ENCODE peak calls at places on chromosomes 4 and X, in eight cellular contexts. One of them, this sample, is unnamed.

GRCh38 chr4:125097729-125098128 is 217.0 kb upstream of the FAT4 start:
- DNase-seq in fibroblast of pulmonary artery: no peak
- DNase-seq in A549: no peak
- DNase-seq in CD8-positive, alpha-beta T cell: no peak
- DNase-seq in hepatocyte: no peak
- DNase-seq in cardiac muscle cell: no peak
- DNase-seq in NB4: no peak
- DNase-seq in coronary artery: no peak
- DNase-seq in this sample: no peak

GRCh38 chr4:152316969-152317368 is 218.9 kb downstream of the FBXW7 start:
- DNase-seq in A549: no peak
- DNase-seq in fibroblast of pulmonary artery: peak; percentile 8
- DNase-seq in CD8-positive, alpha-beta T cell: no peak
- DNase-seq in coronary artery: no peak
- DNase-seq in hepatocyte: no peak
- DNase-seq in cardiac muscle cell: peak; percentile 4
- DNase-seq in NB4: no peak
- DNase-seq in this sample: peak; percentile 54

GRCh38 chr4:2243682-2244380 is 1.9 kb upstream of the HAUS3 start:
- DNase-seq in cardiac muscle cell: peak; percentile 65
- DNase-seq in coronary artery: peak; percentile 74
- DNase-seq in hepatocyte: peak; percentile 52
- DNase-seq in A549: peak; percentile 40
- DNase-seq in fibroblast of pulmonary artery: peak; percentile 65
- DNase-seq in CD8-positive, alpha-beta T cell: no peak
- DNase-seq in NB4: peak; percentile 93
- DNase-seq in this sample: peak; percentile 32

GRCh38 chr4:142402925-142403324 is 443.2 kb downstream of the INPP4B start:
- DNase-seq in fibroblast of pulmonary artery: peak; percentile 63
- DNase-seq in hepatocyte: no peak
- DNase-seq in cardiac muscle cell: peak; percentile 54
- DNase-seq in CD8-positive, alpha-beta T cell: no peak
- DNase-seq in NB4: no peak
- DNase-seq in A549: peak; percentile 7
- DNase-seq in coronary artery: no peak
- DNase-seq in this sample: no peak

GRCh38 chr4:38133711-38134480 is 173.7 kb downstream of the PTTG2 start:
- DNase-seq in A549: no peak
- DNase-seq in NB4: no peak
- DNase-seq in CD8-positive, alpha-beta T cell: no peak
- DNase-seq in cardiac muscle cell: no peak
- DNase-seq in hepatocyte: no peak
- DNase-seq in coronary artery: no peak
- DNase-seq in fibroblast of pulmonary artery: no peak
- DNase-seq in this sample: no peak

GRCh38 chrX:153609917-153610833 is 11.2 kb upstream of the CCNQ start:
- DNase-seq in NB4: peak; percentile 74
- DNase-seq in cardiac muscle cell: peak; percentile 75
- DNase-seq in coronary artery: no peak
- DNase-seq in CD8-positive, alpha-beta T cell: peak; percentile 72
- DNase-seq in fibroblast of pulmonary artery: peak; percentile 63
- DNase-seq in hepatocyte: peak; percentile 85
- DNase-seq in A549: peak; percentile 74
- DNase-seq in this sample: peak; percentile 59

GRCh38 chrX:136768469-136769084 is 12.2 kb downstream of the ARHGEF6 start:
- DNase-seq in hepatocyte: peak; percentile 15
- DNase-seq in CD8-positive, alpha-beta T cell: no peak
- DNase-seq in NB4: peak; percentile 95
- DNase-seq in coronary artery: no peak
- DNase-seq in A549: no peak
- DNase-seq in fibroblast of pulmonary artery: peak; percentile 77
- DNase-seq in cardiac muscle cell: peak; percentile 83
- DNase-seq in this sample: peak; percentile 95

GRCh38 chr4:115529126-115529525 is 415.7 kb upstream of the NDST4 start:
- DNase-seq in fibroblast of pulmonary artery: no peak
- DNase-seq in A549: no peak
- DNase-seq in NB4: no peak
- DNase-seq in hepatocyte: no peak
- DNase-seq in CD8-positive, alpha-beta T cell: no peak
- DNase-seq in cardiac muscle cell: no peak
- DNase-seq in coronary artery: no peak
- DNase-seq in this sample: peak; percentile 7

GRCh38 chrX:133229361-133229760 is 11.2 kb upstream of the TFDP3 start:
- DNase-seq in NB4: no peak
- DNase-seq in A549: no peak
- DNase-seq in fibroblast of pulmonary artery: no peak
- DNase-seq in CD8-positive, alpha-beta T cell: no peak
- DNase-seq in coronary artery: no peak
- DNase-seq in hepatocyte: peak; percentile 28
- DNase-seq in cardiac muscle cell: no peak
- DNase-seq in this sample: peak; percentile 29

GRCh38 chr4:38694330-38694729 is 30.3 kb downstream of the KLF3 start:
- DNase-seq in cardiac muscle cell: no peak
- DNase-seq in fibroblast of pulmonary artery: no peak
- DNase-seq in CD8-positive, alpha-beta T cell: no peak
- DNase-seq in A549: no peak
- DNase-seq in hepatocyte: no peak
- DNase-seq in NB4: no peak
- DNase-seq in coronary artery: no peak
- DNase-seq in this sample: no peak

GRCh38 chr4:58191086-58191485 is 1080.9 kb upstream of the IGFBP7 start:
- DNase-seq in cardiac muscle cell: no peak
- DNase-seq in fibroblast of pulmonary artery: no peak
- DNase-seq in A549: peak; percentile 1
- DNase-seq in coronary artery: no peak
- DNase-seq in NB4: no peak
- DNase-seq in CD8-positive, alpha-beta T cell: no peak
- DNase-seq in hepatocyte: no peak
- DNase-seq in this sample: no peak

GRCh38 chrX:115053223-115053622 is 35.8 kb upstream of the IL13RA2 start:
- DNase-seq in cardiac muscle cell: no peak
- DNase-seq in A549: no peak
- DNase-seq in hepatocyte: no peak
- DNase-seq in fibroblast of pulmonary artery: no peak
- DNase-seq in CD8-positive, alpha-beta T cell: no peak
- DNase-seq in NB4: no peak
- DNase-seq in coronary artery: no peak
- DNase-seq in this sample: no peak

GRCh38 chrX:3663576-3664290 is 49.7 kb downstream of the PRKX start:
- DNase-seq in CD8-positive, alpha-beta T cell: no peak
- DNase-seq in NB4: peak; percentile 83
- DNase-seq in A549: no peak
- DNase-seq in fibroblast of pulmonary artery: no peak
- DNase-seq in hepatocyte: no peak
- DNase-seq in cardiac muscle cell: no peak
- DNase-seq in coronary artery: no peak
- DNase-seq in this sample: no peak

GRCh38 chr4:102554482-102554881 is 53.3 kb downstream of the NFKB1 start:
- DNase-seq in hepatocyte: no peak
- DNase-seq in A549: no peak
- DNase-seq in cardiac muscle cell: peak; percentile 66
- DNase-seq in NB4: no peak
- DNase-seq in CD8-positive, alpha-beta T cell: no peak
- DNase-seq in fibroblast of pulmonary artery: peak; percentile 79
- DNase-seq in coronary artery: no peak
- DNase-seq in this sample: peak; percentile 80

GRCh38 chr4:119730644-119730995 is 102.0 kb upstream of the PDE5A start:
- DNase-seq in A549: no peak
- DNase-seq in fibroblast of pulmonary artery: no peak
- DNase-seq in hepatocyte: no peak
- DNase-seq in cardiac muscle cell: no peak
- DNase-seq in coronary artery: no peak
- DNase-seq in NB4: no peak
- DNase-seq in CD8-positive, alpha-beta T cell: no peak
- DNase-seq in this sample: no peak

GRCh38 chrX:106286053-106286650 is 118.0 kb downstream of the PWWP3B start:
- DNase-seq in hepatocyte: peak; percentile 28
- DNase-seq in CD8-positive, alpha-beta T cell: no peak
- DNase-seq in coronary artery: no peak
- DNase-seq in fibroblast of pulmonary artery: peak; percentile 82
- DNase-seq in cardiac muscle cell: peak; percentile 72
- DNase-seq in NB4: no peak
- DNase-seq in A549: no peak
- DNase-seq in this sample: peak; percentile 73

GRCh38 chr4:38943355-38943754 is 75.7 kb downstream of the FAM114A1 start:
- DNase-seq in NB4: no peak
- DNase-seq in A549: no peak
- DNase-seq in fibroblast of pulmonary artery: peak; percentile 58
- DNase-seq in cardiac muscle cell: peak; percentile 75
- DNase-seq in coronary artery: no peak
- DNase-seq in hepatocyte: peak; percentile 16
- DNase-seq in CD8-positive, alpha-beta T cell: no peak
- DNase-seq in this sample: no peak

GRCh38 chrX:106954041-106954440 is 33.8 kb downstream of the CLDN2 start:
- DNase-seq in hepatocyte: no peak
- DNase-seq in A549: no peak
- DNase-seq in CD8-positive, alpha-beta T cell: no peak
- DNase-seq in cardiac muscle cell: no peak
- DNase-seq in fibroblast of pulmonary artery: no peak
- DNase-seq in coronary artery: no peak
- DNase-seq in NB4: no peak
- DNase-seq in this sample: no peak

DNA sequence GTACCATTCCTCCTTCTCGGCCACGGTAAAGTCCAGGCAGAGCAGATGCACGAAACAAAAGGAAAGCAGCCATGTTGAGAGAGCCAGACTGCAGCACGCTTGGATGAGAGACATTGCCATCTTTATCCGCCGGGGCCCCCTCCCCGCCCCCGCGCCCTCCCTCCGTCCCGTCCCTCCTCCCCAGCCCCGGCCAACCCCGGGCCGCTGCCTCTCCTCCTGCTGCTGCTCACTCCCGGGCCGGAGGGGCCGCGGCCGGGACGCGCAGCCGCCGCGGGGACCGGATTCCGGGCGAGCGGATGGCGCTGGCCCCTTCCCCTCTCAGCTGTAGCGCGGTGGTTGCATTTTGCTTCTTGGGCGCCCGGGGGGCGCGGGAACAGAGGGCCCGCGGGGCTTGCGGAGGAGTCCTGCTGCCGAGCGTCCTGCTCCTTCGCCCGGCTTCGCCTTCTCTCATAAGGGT is 552 bp downstream of the RNF150 start:
- DNase-seq in A549: no peak
- DNase-seq in fibroblast of pulmonary artery: peak; percentile 20
- DNase-seq in CD8-positive, alpha-beta T cell: no peak
- DNase-seq in NB4: no peak
- DNase-seq in hepatocyte: peak; percentile 67
- DNase-seq in cardiac muscle cell: peak; percentile 26
- DNase-seq in coronary artery: no peak
- DNase-seq in this sample: peak; percentile 36
- H3K4me3 ChIP-seq in A549: peak overlapping the region; percentile 67
- H3K4me3 ChIP-seq in fibroblast of pulmonary artery: peak overlapping the region; percentile 62
- H3K4me3 ChIP-seq in CD8-positive, alpha-beta T cell: peak overlapping the region; percentile 33
- H3K4me3 ChIP-seq in NB4: no peak overlapping the region
- H3K4me3 ChIP-seq in hepatocyte: peak overlapping the region; percentile 89
- H3K4me3 ChIP-seq in cardiac muscle cell: peak overlapping the region; percentile 98
- H3K4me3 ChIP-seq in coronary artery: peak overlapping the region; percentile 87
- H3K4me3 ChIP-seq in this sample: peak overlapping the region; percentile 77

DNA sequence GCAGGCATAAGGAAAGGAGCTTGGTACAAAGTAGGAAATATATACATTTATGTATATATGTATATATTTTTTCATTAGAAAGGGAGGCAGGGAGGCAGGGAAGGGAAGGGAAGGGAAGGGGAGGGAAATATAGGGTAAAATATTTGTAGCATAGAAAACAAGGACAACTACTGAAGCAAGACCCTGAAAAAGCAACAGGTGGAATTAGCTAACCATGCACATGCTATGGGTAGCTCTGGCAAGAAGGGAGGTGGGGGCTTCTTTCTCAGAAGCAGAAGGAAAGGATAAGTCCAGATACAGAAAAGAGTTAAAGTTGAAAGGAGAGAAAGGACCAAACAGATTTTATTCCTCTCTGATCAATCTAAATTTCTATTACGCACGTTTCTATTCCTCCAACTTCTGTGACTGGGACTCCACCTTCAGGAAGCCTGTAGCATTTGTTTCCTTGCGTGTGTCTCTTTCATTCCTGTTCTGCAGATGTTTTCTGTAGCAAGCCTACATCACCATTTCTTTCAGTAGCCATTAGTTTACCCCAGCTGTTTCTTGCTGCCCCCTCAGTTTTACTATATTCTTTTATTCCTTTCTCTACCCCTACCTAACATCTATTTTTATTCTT is 82.9 kb downstream of the OR13H1 start:
- DNase-seq in NB4: no peak
- DNase-seq in cardiac muscle cell: peak; percentile 7
- DNase-seq in A549: peak; percentile 48
- DNase-seq in CD8-positive, alpha-beta T cell: no peak
- DNase-seq in coronary artery: no peak
- DNase-seq in hepatocyte: peak; percentile 15
- DNase-seq in fibroblast of pulmonary artery: peak; percentile 10
- DNase-seq in this sample: peak; percentile 27
- TF ChIP-seq CTCF in NB4: peak; percentile 5
- TF ChIP-seq CTCF in cardiac muscle cell: peak; percentile 5
- TF ChIP-seq CTCF in A549: peak; percentile 69
- TF ChIP-seq CTCF in CD8-positive, alpha-beta T cell: no peak
- TF ChIP-seq CTCF in coronary artery: no peak
- TF ChIP-seq CTCF in hepatocyte: peak; percentile 50
- TF ChIP-seq CTCF in fibroblast of pulmonary artery: no peak
- TF ChIP-seq CTCF in this sample: peak; percentile 42

GRCh38 chr4:110702326-110702725 is 79.4 kb upstream of the PITX2 start:
- DNase-seq in cardiac muscle cell: no peak
- DNase-seq in fibroblast of pulmonary artery: no peak
- DNase-seq in hepatocyte: no peak
- DNase-seq in CD8-positive, alpha-beta T cell: no peak
- DNase-seq in NB4: no peak
- DNase-seq in coronary artery: no peak
- DNase-seq in A549: no peak
- DNase-seq in this sample: no peak

GRCh38 chr4:110705440-110705782 is 82.5 kb upstream of the PITX2 start:
- DNase-seq in NB4: no peak
- DNase-seq in coronary artery: no peak
- DNase-seq in CD8-positive, alpha-beta T cell: no peak
- DNase-seq in cardiac muscle cell: no peak
- DNase-seq in fibroblast of pulmonary artery: no peak
- DNase-seq in hepatocyte: no peak
- DNase-seq in A549: no peak
- DNase-seq in this sample: no peak

GRCh38 chr4:110704748-110705439 is 82.0 kb upstream of the PITX2 start:
- DNase-seq in A549: no peak
- DNase-seq in coronary artery: no peak
- DNase-seq in NB4: peak; percentile 59
- DNase-seq in cardiac muscle cell: no peak
- DNase-seq in CD8-positive, alpha-beta T cell: no peak
- DNase-seq in fibroblast of pulmonary artery: no peak
- DNase-seq in hepatocyte: no peak
- DNase-seq in this sample: no peak
- H3K4me3 ChIP-seq in A549: no peak overlapping the region
- H3K4me3 ChIP-seq in coronary artery: no peak overlapping the region
- H3K4me3 ChIP-seq in NB4: no peak overlapping the region
- H3K4me3 ChIP-seq in cardiac muscle cell: no peak overlapping the region
- H3K4me3 ChIP-seq in CD8-positive, alpha-beta T cell: no peak overlapping the region
- H3K4me3 ChIP-seq in fibroblast of pulmonary artery: no peak overlapping the region
- H3K4me3 ChIP-seq in hepatocyte: no peak overlapping the region
- H3K4me3 ChIP-seq in this sample: no peak overlapping the region

GRCh38 chrX:96181571-96181970 is 503.1 kb upstream of the DIAPH2 start:
- DNase-seq in coronary artery: no peak
- DNase-seq in A549: no peak
- DNase-seq in NB4: no peak
- DNase-seq in hepatocyte: no peak
- DNase-seq in fibroblast of pulmonary artery: no peak
- DNase-seq in cardiac muscle cell: no peak
- DNase-seq in CD8-positive, alpha-beta T cell: no peak
- DNase-seq in this sample: no peak

GRCh38 chrX:96183843-96184242 is 500.8 kb upstream of the DIAPH2 start:
- DNase-seq in A549: peak; percentile 11
- DNase-seq in NB4: peak; percentile 4
- DNase-seq in CD8-positive, alpha-beta T cell: no peak
- DNase-seq in fibroblast of pulmonary artery: peak; percentile 26
- DNase-seq in cardiac muscle cell: peak; percentile 2
- DNase-seq in hepatocyte: peak; percentile 11
- DNase-seq in coronary artery: no peak
- DNase-seq in this sample: no peak

GRCh38 chrX:96182366-96182765 is 502.3 kb upstream of the DIAPH2 start:
- DNase-seq in A549: peak; percentile 33
- DNase-seq in fibroblast of pulmonary artery: peak; percentile 57
- DNase-seq in hepatocyte: peak; percentile 48
- DNase-seq in coronary artery: no peak
- DNase-seq in NB4: peak; percentile 40
- DNase-seq in cardiac muscle cell: peak; percentile 42
- DNase-seq in CD8-positive, alpha-beta T cell: no peak
- DNase-seq in this sample: peak; percentile 22
- TF ChIP-seq CTCF in A549: no peak
- TF ChIP-seq CTCF in fibroblast of pulmonary artery: peak; percentile 53
- TF ChIP-seq CTCF in hepatocyte: peak; percentile 51
- TF ChIP-seq CTCF in coronary artery: no peak
- TF ChIP-seq CTCF in NB4: peak; percentile 49
- TF ChIP-seq CTCF in cardiac muscle cell: peak; percentile 50
- TF ChIP-seq CTCF in CD8-positive, alpha-beta T cell: no peak
- TF ChIP-seq CTCF in this sample: peak; percentile 42

This sample was measured in astrocyte of the spinal cord.